ENCODE peak calls at places on chromosomes 12 and 14, in ten cellular contexts. P, C, V, Q, K, N, A, M, D and B are unnamed samples.

GRCh38 chr12:94690199-94690695 is 39.9 kb upstream of the TMCC3 start:
- DNase-seq in M (peak; percentile 76), V (no peak), D (no peak), Q (no peak), A (peak; percentile 77), P (no peak), N (no peak), K (no peak), C (no peak), B (no peak)

GRCh38 chr12:117789195-117789912 is 179.4 kb downstream of the KSR2 start:
- DNase-seq in N (no peak), M (no peak), P (no peak), D (no peak), V (no peak), A (no peak), Q (no peak), C (peak; percentile 13), K (no peak), B (no peak)

GRCh38 chr14:60331201-60332045 is 82.4 kb downstream of the PPM1A start:
- DNase-seq in V (peak; percentile 71), K (peak; percentile 67), C (peak; percentile 74), N (no peak), Q (peak; percentile 78), A (peak; percentile 63), D (peak; percentile 53), M (peak; percentile 26), P (peak; percentile 61), B (peak; percentile 83)

GRCh38 chr12:3073438-3074255 is 3.5 kb upstream of the TSPAN9 start:
- DNase-seq in D (peak; percentile 53), M (peak; percentile 79), N (peak; percentile 81), Q (no peak), C (peak; percentile 75), A (peak; percentile 90), P (peak; percentile 77), K (peak; percentile 68), V (peak; percentile 83), B (peak; percentile 35)

GRCh38 chr14:30016025-30016424 is 88.4 kb upstream of the PRKD1 start:
- DNase-seq in V (no peak), P (no peak), D (no peak), Q (no peak), A (no peak), N (no peak), K (no peak), M (no peak), C (no peak), B (no peak)

GRCh38 chr14:77181603-77182437 is at the start of gene TMEM63C:
- DNase-seq in M (no peak), D (peak; percentile 33), A (peak; percentile 15), N (no peak), V (peak; percentile 91), K (peak; percentile 4), P (peak; percentile 25), Q (peak; percentile 82), C (peak; percentile 93), B (peak; percentile 96)

GRCh38 chr12:126191037-126191891 is 1126.0 kb downstream of the AACS start:
- DNase-seq in K (no peak), V (no peak), D (no peak), P (no peak), C (no peak), A (peak; percentile 2), M (peak; percentile 6), Q (no peak), N (peak; percentile 4), B (peak; percentile 50)

GRCh38 chr12:118853634-118854033 is 127.7 kb upstream of the SRRM4 start:
- DNase-seq in P (no peak), N (no peak), D (peak; percentile 3), A (no peak), K (no peak), V (no peak), M (no peak), C (peak; percentile 31), Q (no peak), B (no peak)

GRCh38 chr12:123142948-123143752 is 7.7 kb downstream of the PITPNM2 start:
- DNase-seq in V (no peak), A (no peak), N (no peak), Q (peak; percentile 83), C (peak; percentile 47), M (no peak), D (no peak), K (no peak), P (peak; percentile 42), B (no peak)

GRCh38 chr14:81363746-81364400 is 36.3 kb downstream of the STON2 start:
- DNase-seq in C (no peak), V (no peak), Q (no peak), P (peak; percentile 8), D (no peak), N (peak; percentile 29), M (peak; percentile 71), K (no peak), A (no peak), B (no peak)

GRCh38 chr14:95712398-95712797 is 1.5 kb downstream of the TCL1A start:
- DNase-seq in C (no peak), N (no peak), V (no peak), K (no peak), A (no peak), P (no peak), M (no peak), D (no peak), Q (no peak), B (no peak)